ENCODE peak calls at places on chromosomes 7 and 10, in ten cellular contexts. D is cardiac fibroblast, M is cardiac muscle cell, H is kidney epithelial cell, L is astrocyte of the spinal cord, N is transverse colon, J is gastrocnemius medialis, G is lower leg skin, F is astrocyte, V is right atrium auricular region. A is an unnamed sample.

GRCh38 chr7:145729701-145730100 is 386.9 kb upstream of the CNTNAP2 start:
- DNase-seq in V (no peak), D (no peak), N (no peak), F (no peak), G (no peak), J (no peak), H (no peak), L (no peak), M (no peak), A (no peak)

GRCh38 chr10:11351801-11352200 is 259.6 kb downstream of the USP6NL start:
- DNase-seq in G (no peak), F (no peak), J (no peak), D (no peak), M (no peak), V (no peak), L (no peak), N (no peak), H (no peak), A (no peak)

GRCh38 chr10:32680803-32681557 is 235.0 kb downstream of the CCDC7 start:
- DNase-seq in D (no peak), L (peak), G (no peak), M (no peak), N (no peak), F (peak), V (no peak), H (no peak), J (no peak), A (peak)

GRCh38 chr10:13913890-13914289 is 327.1 kb downstream of the PRPF18 start:
- DNase-seq in D (no peak), N (no peak), L (no peak), M (no peak), G (no peak), H (no peak), J (no peak), V (no peak), F (no peak), A (no peak)

GRCh38 chr10:80585812-80586211 is 48.1 kb downstream of the SH2D4B start:
- DNase-seq in N (no peak), V (peak), L (no peak), M (no peak), J (no peak), G (no peak), F (no peak), D (no peak), H (no peak), A (no peak)

GRCh38 chr10:71923138-71923692 is 41.0 kb upstream of the CHST3 start:
- DNase-seq in M (no peak), D (no peak), H (no peak), V (no peak), G (no peak), N (no peak), J (no peak), F (no peak), L (no peak), A (no peak)

GRCh38 chr10:91681361-91682276 is 48.7 kb upstream of the PPP1R3C start:
- DNase-seq in M (peak), G (no peak), N (no peak), L (no peak), H (no peak), J (no peak), V (no peak), D (peak), F (no peak), A (no peak)

GRCh38 chr10:68992721-68993440 is 4.3 kb downstream of the KIFBP start:
- DNase-seq in L (peak), M (peak), V (no peak), H (peak), F (peak), N (peak), G (peak), D (peak), J (peak), A (peak)

GRCh38 chr10:31129261-31129660 is 97.6 kb upstream of the ZNF438 start:
- DNase-seq in G (no peak), M (no peak), N (peak), J (no peak), V (peak), F (peak), L (peak), H (peak), D (peak), A (no peak)

GRCh38 chr7:117941138-117941810 is 68.0 kb upstream of the CTTNBP2 start:
- DNase-seq in H (no peak), F (no peak), L (no peak), M (no peak), J (no peak), D (no peak), V (no peak), N (no peak), G (no peak), A (no peak)

GRCh38 chr7:30852360-30852709 is 59.3 kb upstream of the AQP1 start:
- DNase-seq in M (no peak), V (no peak), G (no peak), J (no peak), F (no peak), D (no peak), N (no peak), H (no peak), L (no peak), A (no peak)

GRCh38 chr7:14902589-14902963 is at the start of gene DGKB:
- DNase-seq in J (no peak), G (no peak), D (peak), M (peak), N (peak), L (peak), V (no peak), H (no peak), F (peak), A (no peak)

GRCh38 chr10:92328999-92329398 is 38.0 kb downstream of the MARCHF5 start:
- DNase-seq in F (peak), L (no peak), G (no peak), J (no peak), N (no peak), M (no peak), D (no peak), H (no peak), V (no peak), A (no peak)

GRCh38 chr7:52143219-52143618 is 826.6 kb upstream of the COBL start:
- DNase-seq in F (no peak), D (no peak), H (no peak), N (no peak), J (no peak), G (no peak), L (no peak), M (no peak), V (no peak), A (no peak)

GRCh38 chr7:47470567-47471357 is 111.1 kb downstream of the TNS3 start:
- DNase-seq in D (no peak), F (no peak), G (no peak), J (no peak), M (no peak), N (peak), L (no peak), V (no peak), H (peak), A (no peak)

GRCh38 chr7:37281368-37282092 is 167.1 kb downstream of the ELMO1 start:
- DNase-seq in H (no peak), G (no peak), L (no peak), J (no peak), D (no peak), F (no peak), N (no peak), V (no peak), M (no peak), A (no peak)

GRCh38 chr10:101071266-101071884 is 9.6 kb downstream of the KAZALD1 start:
- DNase-seq in F (peak), L (no peak), V (peak), H (no peak), J (peak), M (no peak), N (peak), D (peak), G (no peak), A (no peak)

GRCh38 chr10:6239213-6239991 is 36.7 kb downstream of the PFKFB3 start:
- DNase-seq in V (no peak), H (peak), N (peak), J (peak), F (peak), D (peak), M (no peak), L (peak), G (peak), A (peak)

GRCh38 chr10:127877701-127878100 is 15.0 kb downstream of the CLRN3 start:
- DNase-seq in F (no peak), J (no peak), M (no peak), G (no peak), N (no peak), D (no peak), L (no peak), V (no peak), H (no peak), A (no peak)

GRCh38 chr7:335358-336148 is 45.6 kb downstream of the FOXL3 start:
- DNase-seq in M (no peak), G (no peak), H (no peak), D (no peak), N (no peak), V (no peak), F (no peak), L (no peak), J (no peak), A (no peak)

GRCh38 chr7:90624128-90624980 is 28.2 kb downstream of the CDK14 start:
- DNase-seq in M (no peak), V (no peak), D (peak), N (no peak), J (no peak), F (no peak), H (no peak), L (peak), G (no peak), A (no peak)

GRCh38 chr10:6074489-6075301 is 12.5 kb upstream of the IL2RA start:
- DNase-seq in G (no peak), V (no peak), L (peak), F (peak), H (no peak), N (no peak), D (peak), M (no peak), J (no peak), A (no peak)

GRCh38 chr10:72567421-72567820 is 58.5 kb downstream of the MICU1 start:
- DNase-seq in H (peak), L (peak), V (no peak), M (no peak), G (no peak), D (peak), J (peak), N (no peak), F (peak), A (peak)

GRCh38 chr7:44045226-44046014 is 918 bp downstream of the DBNL start:
- DNase-seq in H (no peak), F (no peak), G (no peak), J (no peak), D (no peak), M (no peak), N (no peak), V (no peak), L (no peak), A (no peak)

GRCh38 chr10:130357226-130357625 is 221.0 kb downstream of the GLRX3 start:
- DNase-seq in D (no peak), V (no peak), N (no peak), M (no peak), L (no peak), J (no peak), F (no peak), G (no peak), H (no peak), A (no peak)

GRCh38 chr10:82277591-82277990 is 402.6 kb downstream of the NRG3 start:
- DNase-seq in H (no peak), D (no peak), L (no peak), N (no peak), V (no peak), M (no peak), F (peak), J (no peak), G (no peak), A (no peak)

GRCh38 chr7:76430836-76431235 is 6.1 kb downstream of the ZP3 start:
- DNase-seq in G (no peak), M (no peak), J (no peak), D (no peak), H (no peak), L (no peak), V (no peak), N (no peak), F (no peak), A (no peak)

GRCh38 chr10:80407836-80408197 is 534 bp upstream of the PRXL2A start:
- DNase-seq in G (no peak), F (peak), H (no peak), N (peak), M (no peak), D (no peak), L (no peak), V (no peak), J (no peak), A (no peak)

GRCh38 chr7:45662018-45662417 is 87.8 kb downstream of the ADCY1 start:
- DNase-seq in H (no peak), G (peak), F (no peak), V (no peak), J (no peak), D (no peak), M (no peak), L (no peak), N (no peak), A (no peak)

GRCh38 chr7:36119005-36119711 is 33.9 kb upstream of the EEPD1 start:
- DNase-seq in G (peak), M (no peak), N (peak), V (no peak), J (no peak), L (peak), D (peak), H (no peak), F (peak), A (peak)

GRCh38 chr7:31744294-31744874 is 57.4 kb downstream of the PPP1R17 start:
- DNase-seq in D (peak), G (peak), H (peak), L (peak), N (peak), J (peak), F (peak), V (peak), M (peak), A (peak)

GRCh38 chr10:27948191-27948590 is 50.7 kb downstream of the ODAD2 start:
- DNase-seq in D (no peak), H (no peak), J (no peak), N (no peak), G (no peak), V (no peak), F (no peak), L (no peak), M (no peak), A (no peak)

DNA sequence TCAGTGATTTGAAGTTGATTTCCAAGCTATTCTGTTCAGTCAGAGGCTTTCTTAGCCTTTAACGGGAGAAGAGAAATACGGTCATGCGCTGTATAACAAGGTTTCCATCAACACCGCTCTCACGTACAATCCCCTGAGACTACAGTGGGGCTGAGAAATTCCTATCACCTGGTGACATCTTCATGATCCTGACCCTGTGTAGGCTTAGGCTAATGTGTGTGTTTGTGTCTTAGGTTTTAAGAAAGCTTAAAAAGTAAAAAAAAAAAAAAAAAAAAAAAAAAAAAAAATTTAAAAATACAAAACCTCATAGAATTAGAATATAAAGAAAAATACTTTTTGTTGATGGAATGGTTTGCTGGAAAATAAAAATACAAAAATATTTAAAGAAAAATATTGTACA is 1.8 kb downstream of the ZNF862 start:
- DNase-seq in M (no peak), H (no peak), D (no peak), V (no peak), N (no peak), F (no peak), L (no peak), J (no peak), G (no peak), A (no peak)
- H3K4me3 ChIP-seq in M (no peak), H (no peak), D (no peak), V (no peak), N (no peak), F (no peak), L (no peak), J (no peak), G (no peak), A (no peak)

DNA sequence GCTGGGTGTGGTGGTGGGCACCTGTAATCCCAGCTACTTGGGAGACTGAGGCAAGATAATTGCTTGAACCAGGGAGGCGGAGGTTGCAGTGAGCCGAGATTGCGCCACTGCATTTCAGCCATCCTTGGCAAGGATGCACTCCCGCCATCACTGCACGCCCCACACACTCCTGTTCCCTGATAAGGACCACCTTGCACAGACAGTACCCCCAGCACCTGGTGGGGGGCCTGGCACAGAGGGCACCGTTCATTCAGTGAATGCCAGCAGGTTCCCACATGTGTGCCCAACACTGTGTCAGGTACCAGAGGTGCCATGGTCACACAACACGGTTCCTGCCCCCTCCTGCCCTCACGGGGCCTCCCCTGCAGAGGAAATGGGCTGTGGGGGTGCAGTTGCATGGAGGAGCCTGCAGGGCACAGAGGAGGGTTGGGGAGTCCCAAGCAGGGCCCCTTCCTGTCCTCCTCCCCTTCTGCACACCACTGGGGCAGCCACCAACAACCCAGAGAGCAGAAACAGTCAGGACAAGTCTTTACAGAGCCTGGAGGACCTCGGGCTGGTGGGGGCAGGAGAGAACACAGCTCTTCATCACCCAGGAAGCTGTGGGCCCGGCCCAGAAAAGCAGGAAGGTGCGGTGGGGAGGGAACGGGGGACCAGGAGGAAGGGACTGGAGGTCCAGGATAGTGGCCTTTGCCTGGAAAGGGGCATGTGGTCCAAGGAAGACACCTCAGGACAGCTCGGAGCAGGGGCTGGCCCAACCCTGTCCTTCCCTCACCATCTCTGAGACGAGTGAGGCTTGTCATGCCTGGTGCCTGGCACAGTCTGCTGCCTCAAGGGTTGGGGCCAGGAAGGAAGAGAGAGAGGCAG is 7.1 kb downstream of the CRYGN start:
- DNase-seq in H (no peak), V (no peak), F (no peak), G (no peak), M (no peak), N (no peak), L (no peak), D (no peak), J (peak), A (no peak)
- TF ChIP-seq CTCF in H (no peak), V (no peak), F (no peak), G (no peak), M (peak), N (no peak), L (peak), D (peak), J (no peak), A (peak)

DNA sequence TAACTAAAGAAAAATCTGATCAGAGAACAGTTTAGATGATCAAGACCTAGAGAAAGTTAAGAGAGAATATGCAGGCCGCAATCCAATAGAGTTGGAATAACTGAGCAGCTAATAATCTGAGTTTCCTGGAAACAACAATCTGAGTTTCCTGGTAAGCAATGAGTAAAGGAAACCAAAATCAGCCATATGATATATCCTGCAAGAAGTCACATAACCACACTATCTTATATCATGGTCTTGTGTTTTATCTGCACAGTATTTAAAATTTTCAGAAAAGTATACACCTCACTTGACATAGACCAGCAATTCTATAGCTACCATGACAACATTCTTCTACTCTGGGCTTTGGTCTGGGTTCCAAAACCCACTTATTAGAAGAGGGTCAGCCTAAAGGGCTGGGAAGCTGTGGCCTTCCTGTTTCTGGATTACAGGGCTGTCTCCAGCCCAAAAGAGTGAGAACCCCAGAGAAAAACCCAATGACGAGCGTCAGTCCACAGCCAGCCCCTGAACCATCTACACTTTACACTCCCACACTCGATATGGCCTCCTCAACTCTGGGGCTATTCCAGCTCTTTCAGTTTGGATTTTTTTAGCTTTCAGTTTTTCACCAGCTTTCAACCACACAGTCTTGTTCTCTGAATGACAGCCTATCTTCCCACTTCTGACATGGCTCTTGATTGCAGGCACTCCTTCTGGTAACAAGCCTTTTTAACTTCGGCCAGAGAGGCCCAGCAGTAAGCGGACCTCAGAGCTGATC is 110.4 kb downstream of the GLI3 start:
- DNase-seq in D (no peak), N (no peak), J (no peak), V (no peak), G (no peak), M (no peak), L (no peak), H (no peak), F (no peak), A (no peak)
- H3K4me3 ChIP-seq in D (no peak), N (no peak), J (no peak), V (no peak), G (no peak), M (no peak), L (no peak), H (no peak), F (no peak), A (no peak)

GRCh38 chr7:151585744-151586424 is 66.2 kb upstream of the RHEB start:
- DNase-seq in M (no peak), V (no peak), L (no peak), N (no peak), F (peak), J (no peak), G (no peak), H (no peak), D (no peak), A (no peak)
- TF ChIP-seq CTCF in M (no peak), V (no peak), L (no peak), N (no peak), F (no peak), J (no peak), G (no peak), H (no peak), D (no peak), A (no peak)

DNA sequence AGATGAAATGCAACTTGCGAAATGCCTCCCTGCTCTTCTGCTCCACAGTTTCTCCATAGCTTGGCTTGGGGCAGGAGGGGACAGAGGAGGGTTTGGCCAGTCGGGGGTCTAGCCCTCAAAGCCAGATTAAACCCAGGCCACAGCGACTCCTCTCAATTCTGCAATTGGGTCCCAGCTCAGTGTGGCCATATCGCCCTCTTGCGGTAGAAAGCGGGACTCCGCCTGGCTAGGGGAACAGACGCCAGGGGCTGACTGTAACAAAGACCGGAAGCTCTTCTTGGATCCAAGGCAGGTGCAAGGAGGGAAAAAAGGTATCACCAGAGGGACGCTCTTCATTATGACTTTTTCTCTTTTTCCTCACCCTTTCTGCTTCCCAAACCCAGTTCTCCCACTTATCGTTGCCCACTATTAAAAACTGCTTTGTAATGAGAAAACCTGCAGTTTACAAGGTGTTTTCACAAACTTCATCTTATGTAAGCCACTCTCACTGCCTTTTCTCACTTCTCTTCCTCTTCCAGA is 36.6 kb upstream of the TNPO3 start:
- DNase-seq in G (peak), V (peak), N (peak), J (peak), M (peak), L (peak), F (peak), D (peak), H (no peak), A (no peak)
- H3K4me3 ChIP-seq in G (no peak), V (no peak), N (no peak), J (no peak), M (no peak), L (no peak), F (no peak), D (no peak), H (no peak), A (no peak)

DNA sequence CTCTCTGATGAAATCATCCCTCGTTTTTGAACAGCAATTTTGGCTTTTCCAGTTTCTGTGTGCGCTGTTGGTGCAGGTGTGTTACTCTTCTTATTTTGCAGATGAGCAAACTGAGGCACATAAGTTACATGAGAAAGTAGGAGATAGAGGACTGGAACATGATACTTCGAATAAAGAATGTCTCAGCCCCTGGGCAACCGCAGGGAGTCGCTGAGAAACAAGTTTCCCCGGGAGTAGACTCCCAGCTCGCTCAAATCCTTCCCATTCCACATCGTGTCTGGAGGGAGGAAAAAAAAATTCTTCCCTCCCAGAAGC is 18.0 kb downstream of the MXI1 start:
- DNase-seq in N (no peak), M (no peak), L (no peak), H (no peak), F (no peak), V (no peak), G (no peak), D (no peak), J (no peak), A (no peak)
- TF ChIP-seq CTCF in N (no peak), M (no peak), L (no peak), H (no peak), F (no peak), V (no peak), G (no peak), D (no peak), J (no peak), A (no peak)

A was measured in retinal pigment epithelial cell.